ENCODE peak calls at places on chromosomes 5 and 9, in nine cellular contexts. H is ACHN; J is head of caudate nucleus; B is effector memory CD8-positive, alpha-beta T cell; W is B cell; I is Panc1; M is HCT116; F is SK-N-SH; X is GM03348. Z is an unnamed sample.

GRCh38 chr9:110939053-110939452 is 99.2 kb downstream of the LPAR1 start:
- DNase-seq in H (no peak), J (no peak), B (no peak), W (no peak), I (no peak), M (no peak), F (no peak), X (no peak), Z (no peak)

GRCh38 chr9:90891656-90892055 is 90.0 kb downstream of the SYK start:
- DNase-seq in H (no peak), J (no peak), B (no peak), W (no peak), I (no peak), M (no peak), F (no peak), X (no peak), Z (no peak)

GRCh38 chr5:55176176-55176818 is 3.3 kb upstream of the CDC20B start:
- DNase-seq in H (peak; percentile 78), J (peak; percentile 63), B (no peak), W (peak; percentile 44), I (no peak), M (no peak), F (peak; percentile 71), X (peak; percentile 43), Z (peak; percentile 27)

GRCh38 chr9:73269430-73270101 is 117.9 kb downstream of the ANXA1 start:
- DNase-seq in H (peak; percentile 35), J (no peak), B (no peak), W (no peak), I (no peak), M (peak; percentile 6), F (peak; percentile 5), X (no peak), Z (peak; percentile 1)

GRCh38 chr5:122415481-122416120 is 103.6 kb downstream of the SNCAIP start:
- DNase-seq in H (peak; percentile 57), J (peak; percentile 63), B (no peak), W (no peak), I (peak; percentile 24), M (peak; percentile 38), F (peak; percentile 55), X (peak; percentile 65), Z (peak; percentile 55)

GRCh38 chr5:135539430-135540005 is 3.8 kb upstream of the NEUROG1 start:
- DNase-seq in H (no peak), J (no peak), B (no peak), W (no peak), I (no peak), M (no peak), F (no peak), X (no peak), Z (no peak)

GRCh38 chr5:172172912-172173591 is 15.0 kb downstream of the STK10 start:
- DNase-seq in H (no peak), J (peak; percentile 57), B (no peak), W (no peak), I (no peak), M (no peak), F (peak; percentile 58), X (no peak), Z (no peak)

GRCh38 chr9:15135167-15135792 is 171.7 kb downstream of the TTC39B start:
- DNase-seq in H (peak; percentile 70), J (peak; percentile 56), B (peak; percentile 35), W (peak; percentile 24), I (no peak), M (peak; percentile 60), F (peak; percentile 82), X (peak; percentile 86), Z (peak; percentile 57)

GRCh38 chr5:1789838-1790462 is 9.7 kb downstream of the MRPL36 start:
- DNase-seq in H (no peak), J (no peak), B (no peak), W (no peak), I (no peak), M (no peak), F (no peak), X (peak; percentile 57), Z (no peak)

GRCh38 chr9:109430231-109430630 is 67.9 kb downstream of the PTPN3 start:
- DNase-seq in H (no peak), J (no peak), B (no peak), W (no peak), I (no peak), M (no peak), F (no peak), X (no peak), Z (no peak)

GRCh38 chr5:5273398-5273797 is 133.3 kb downstream of the ADAMTS16 start:
- DNase-seq in H (no peak), J (no peak), B (no peak), W (no peak), I (no peak), M (no peak), F (no peak), X (no peak), Z (no peak)

GRCh38 chr5:141605523-141606277 is 13.1 kb downstream of the DIAPH1 start:
- DNase-seq in H (no peak), J (no peak), B (peak; percentile 73), W (peak; percentile 83), I (no peak), M (no peak), F (no peak), X (peak; percentile 31), Z (peak; percentile 59)

GRCh38 chr5:72543365-72543764 is 36.2 kb upstream of the ZNF366 start:
- DNase-seq in H (no peak), J (no peak), B (no peak), W (no peak), I (no peak), M (no peak), F (no peak), X (peak; percentile 58), Z (no peak)

GRCh38 chr9:91623004-91623403 is 199.4 kb upstream of the NFIL3 start:
- DNase-seq in H (no peak), J (no peak), B (no peak), W (no peak), I (no peak), M (no peak), F (no peak), X (no peak), Z (no peak)

Z was measured in GM20000.